ENCODE peak calls at places on chromosomes 3 and 15, in seven cellular contexts. D is AG04450, P is astrocyte, G is pancreas, E is BE2C, W is fibroblast of mammary gland, F is GM12878. T is an unnamed sample.

GRCh38 chr15:81060470-81060869 is 59.7 kb downstream of the TLNRD1 start:
- DNase-seq in P (no peak), F (no peak), D (no peak), E (no peak), W (no peak), G (no peak), T (no peak)

GRCh38 chr15:66007663-66008262 is 138.5 kb downstream of the RAB11A start:
- DNase-seq in P (no peak), G (no peak), F (peak), E (no peak), W (no peak), D (no peak), T (no peak)

GRCh38 chr3:149507491-149508324 is 33.2 kb downstream of the TM4SF4 start:
- DNase-seq in E (no peak), D (no peak), F (peak), W (no peak), P (peak), G (no peak), T (peak)

GRCh38 chr3:167228135-167228534 is 152.0 kb downstream of the ZBBX start:
- DNase-seq in D (peak), G (no peak), W (peak), P (peak), E (no peak), F (no peak), T (peak)

GRCh38 chr15:88057836-88058235 is 198.7 kb downstream of the NTRK3 start:
- DNase-seq in E (no peak), W (no peak), F (no peak), G (no peak), D (no peak), P (no peak), T (no peak)

GRCh38 chr3:55702822-55703221 is 215.7 kb upstream of the WNT5A start:
- DNase-seq in E (no peak), F (no peak), D (no peak), G (no peak), W (no peak), P (no peak), T (no peak)

GRCh38 chr3:58490860-58491501 is 915 bp upstream of the KCTD6 start:
- DNase-seq in P (no peak), F (no peak), W (no peak), G (peak), D (no peak), E (no peak), T (no peak)

GRCh38 chr15:41048397-41048796 is 67.7 kb downstream of the INO80 start:
- DNase-seq in E (no peak), D (no peak), F (no peak), P (no peak), W (no peak), G (no peak), T (no peak)

GRCh38 chr3:175020101-175020500 is 161.0 kb downstream of the NAALADL2 start:
- DNase-seq in W (peak), P (peak), D (no peak), F (no peak), G (no peak), E (no peak), T (no peak)

GRCh38 chr3:123353852-123354238 is 95.0 kb downstream of the ADCY5 start:
- DNase-seq in D (no peak), E (no peak), W (no peak), P (peak), F (no peak), G (no peak), T (no peak)

GRCh38 chr15:73986055-73986775 is 5.9 kb downstream of the STOML1 start:
- DNase-seq in W (peak), G (no peak), E (peak), F (no peak), P (no peak), D (no peak), T (no peak)

GRCh38 chr15:29844290-29844903 is 22.1 kb upstream of the TJP1 start:
- DNase-seq in P (peak), F (no peak), E (no peak), G (no peak), D (no peak), W (peak), T (no peak)

GRCh38 chr3:186965141-186965879 is 35.0 kb downstream of the ST6GAL1 start:
- DNase-seq in P (no peak), G (no peak), F (peak), W (peak), E (no peak), D (no peak), T (no peak)

GRCh38 chr15:64247906-64248541 is 85.2 kb upstream of the PPIB start:
- DNase-seq in W (peak), G (peak), P (peak), D (peak), E (no peak), F (peak), T (peak)

GRCh38 chr3:16369247-16369646 is 104.2 kb downstream of the OXNAD1 start:
- DNase-seq in W (peak), P (peak), E (no peak), F (no peak), D (no peak), G (no peak), T (peak)

GRCh38 chr15:99174567-99174966 is 69.7 kb downstream of the SYNM start:
- DNase-seq in W (no peak), D (no peak), E (no peak), P (no peak), G (no peak), F (no peak), T (no peak)

GRCh38 chr3:145716519-145716918 is 444.5 kb downstream of the PLOD2 start:
- DNase-seq in F (no peak), E (no peak), D (no peak), P (no peak), G (no peak), W (peak), T (no peak)

GRCh38 chr3:44890852-44891251 is 16.4 kb downstream of the TGM4 start:
- DNase-seq in D (no peak), W (no peak), F (no peak), P (no peak), G (no peak), E (no peak), T (no peak)

GRCh38 chr15:69748700-69749099 is 296.1 kb downstream of the RPLP1 start:
- DNase-seq in F (no peak), D (no peak), P (no peak), E (no peak), W (no peak), G (no peak), T (no peak)

GRCh38 chr3:4504340-4505261 is 11.5 kb downstream of the ITPR1 start:
- DNase-seq in W (peak), P (no peak), D (no peak), F (no peak), E (peak), G (peak), T (no peak)

GRCh38 chr15:75104804-75105557 is 81.6 kb downstream of the PPCDC start:
- DNase-seq in D (peak), F (peak), E (no peak), G (no peak), W (peak), P (peak), T (peak)

GRCh38 chr3:45545476-45545875 is 49.1 kb upstream of the LIMD1 start:
- DNase-seq in W (peak), F (no peak), G (no peak), D (no peak), E (no peak), P (no peak), T (no peak)

GRCh38 chr3:66816110-66816761 is 181.9 kb upstream of the KBTBD8 start:
- DNase-seq in W (peak), E (no peak), D (peak), G (no peak), P (peak), F (no peak), T (no peak)

GRCh38 chr3:30639937-30640336 is 33.5 kb downstream of the TGFBR2 start:
- DNase-seq in D (no peak), E (no peak), F (peak), W (no peak), P (no peak), G (no peak), T (no peak)

GRCh38 chr3:86837871-86838270 is 153.1 kb downstream of the VGLL3 start:
- DNase-seq in P (no peak), W (peak), E (no peak), F (no peak), G (no peak), D (no peak), T (no peak)

GRCh38 chr15:78750566-78750965 is 60.7 kb downstream of the ADAMTS7 start:
- DNase-seq in G (no peak), D (no peak), F (no peak), W (peak), E (no peak), P (peak), T (no peak)
- H3K4me3 ChIP-seq in G (no peak), D (no peak), F (no peak), W (no peak), E (peak), P (no peak), T (peak)

GRCh38 chr3:126259411-126260391 is 79.3 kb upstream of the ALDH1L1 start:
- DNase-seq in W (peak), D (no peak), E (peak), F (no peak), P (no peak), G (peak), T (no peak)
- TF ChIP-seq CTCF in W (peak), D (peak), E (peak), F (peak), P (peak), G (peak), T (peak)

GRCh38 chr15:89740137-89740536 is 10.9 kb downstream of the MESP1 start:
- DNase-seq in F (peak), E (peak), G (peak), P (peak), W (peak), D (peak), T (no peak)
- H3K4me3 ChIP-seq in F (no peak), E (peak), G (no peak), P (no peak), W (no peak), D (no peak), T (no peak)

DNA sequence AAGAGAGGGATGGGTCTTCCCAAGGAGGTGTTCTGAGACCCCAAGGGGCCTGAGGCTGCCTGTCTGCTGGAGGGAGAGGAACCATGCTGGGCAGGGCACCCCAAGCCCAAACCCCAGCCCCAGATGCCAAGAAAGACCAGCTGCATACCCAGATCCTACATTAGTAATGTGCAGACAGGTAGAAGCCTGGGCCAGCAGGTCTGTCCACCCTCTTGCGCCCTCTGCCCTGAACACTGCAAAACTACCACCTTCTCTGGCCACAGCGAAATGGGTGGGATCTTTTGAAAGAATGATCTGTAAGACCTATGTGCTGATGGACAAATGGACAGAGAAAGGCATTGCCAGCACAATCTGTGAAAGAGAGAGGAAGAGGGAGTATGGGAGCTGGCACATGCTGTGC is 283.2 kb downstream of the EPHB1 start:
- DNase-seq in G (no peak), W (no peak), D (no peak), E (no peak), F (no peak), P (no peak), T (no peak)
- TF ChIP-seq CTCF in G (no peak), W (no peak), D (no peak), E (no peak), F (no peak), P (no peak), T (no peak)

GRCh38 chr3:78911394-78911793 is 856.4 kb downstream of the ROBO1 start:
- DNase-seq in E (no peak), P (no peak), W (no peak), F (no peak), G (no peak), D (no peak), T (no peak)
- H3K4me3 ChIP-seq in E (no peak), P (no peak), W (no peak), F (no peak), G (no peak), D (no peak), T (no peak)

GRCh38 chr3:179853176-179853575 is 183.6 kb downstream of the PEX5L start:
- DNase-seq in F (no peak), W (peak), P (peak), E (no peak), G (no peak), D (peak), T (no peak)

DNA sequence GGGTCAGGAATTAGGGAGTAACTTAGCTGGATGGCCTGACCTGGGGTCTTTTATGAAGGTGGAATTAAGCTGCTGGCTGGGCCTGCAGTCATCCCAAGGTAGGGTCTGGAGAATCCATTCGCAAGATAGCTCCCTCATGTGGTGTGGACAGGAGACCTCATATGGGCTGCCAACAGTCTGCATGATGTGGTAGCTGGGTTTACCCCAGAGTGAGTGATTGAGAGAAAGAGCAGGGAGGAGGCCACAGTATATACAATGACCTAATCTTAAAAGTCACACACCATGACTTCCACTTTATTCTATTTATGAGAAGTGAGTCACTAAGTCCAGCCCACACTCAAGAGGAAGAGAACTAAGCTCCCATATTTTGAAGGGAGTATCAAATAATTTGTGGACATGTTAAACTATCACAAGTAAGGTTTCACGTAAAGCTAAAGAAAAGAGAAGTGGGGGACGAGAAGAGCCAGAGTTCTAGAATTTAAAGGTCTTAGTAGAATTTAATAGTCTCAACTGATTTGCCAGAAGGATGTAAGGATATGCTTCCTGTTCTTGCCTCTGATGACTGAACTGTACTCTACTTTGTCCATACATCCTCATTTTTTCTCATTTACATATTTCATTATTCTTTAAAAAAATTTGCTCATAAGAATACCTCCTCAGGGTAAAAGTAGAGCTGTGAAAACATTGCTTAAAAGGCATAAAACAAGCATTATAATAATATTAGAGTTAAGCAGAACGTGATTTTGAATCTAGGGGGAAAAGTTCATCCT is 184.4 kb downstream of the PEX5L start:
- DNase-seq in E (peak), P (peak), W (peak), D (peak), F (no peak), G (no peak), T (no peak)
- TF ChIP-seq CTCF in E (peak), P (peak), W (peak), D (peak), F (peak), G (no peak), T (no peak)

GRCh38 chr3:129001101-129001816 is at the start of gene EFCC1:
- DNase-seq in P (no peak), W (no peak), E (no peak), F (no peak), G (no peak), D (no peak), T (no peak)

GRCh38 chr3:128997486-128997885 is 3.6 kb upstream of the CFAP92 start:
- DNase-seq in D (no peak), P (no peak), G (no peak), E (no peak), F (no peak), W (no peak), T (no peak)

GRCh38 chr3:129000742-129001100 is 383 bp upstream of the EFCC1 start:
- DNase-seq in D (no peak), W (no peak), F (no peak), P (no peak), G (no peak), E (no peak), T (no peak)

GRCh38 chr3:128998532-128998931 is 2.6 kb upstream of the EFCC1 start:
- DNase-seq in W (no peak), F (no peak), E (no peak), P (no peak), D (no peak), G (no peak), T (no peak)

DNA sequence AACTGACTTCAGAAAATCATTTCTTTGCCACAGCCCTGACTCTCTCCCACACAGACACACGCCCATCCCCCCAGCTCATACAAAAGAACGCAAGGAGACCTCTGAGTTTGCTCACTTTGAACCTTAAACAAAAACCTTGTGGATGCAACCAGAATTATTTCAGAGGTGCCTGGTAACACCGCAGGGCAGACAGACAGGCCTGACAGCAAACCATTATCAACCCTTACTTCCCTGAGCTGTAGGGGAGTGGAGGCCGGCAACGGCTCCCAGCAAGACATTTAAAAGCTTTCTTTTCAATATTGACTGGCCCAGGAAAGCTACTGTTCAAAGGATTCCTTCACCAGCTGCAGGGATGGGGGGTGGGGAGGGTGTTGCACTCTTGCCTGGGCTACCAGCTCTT is 2.0 kb upstream of the EFCC1 start:
- DNase-seq in D (no peak), F (no peak), P (no peak), W (no peak), G (no peak), E (no peak), T (no peak)
- H3K4me3 ChIP-seq in D (no peak), F (no peak), P (no peak), W (no peak), G (no peak), E (no peak), T (no peak)

GRCh38 chr3:63661242-63661641 is 8.8 kb downstream of the SNTN start:
- DNase-seq in G (no peak), D (no peak), E (peak), W (peak), P (no peak), F (no peak), T (no peak)

GRCh38 chr3:63662011-63662410 is 9.5 kb downstream of the SNTN start:
- DNase-seq in P (no peak), G (no peak), W (no peak), D (no peak), F (no peak), E (no peak), T (no peak)

GRCh38 chr3:63656791-63657190 is 4.3 kb downstream of the SNTN start:
- DNase-seq in D (peak), G (no peak), E (no peak), F (no peak), W (peak), P (peak), T (peak)

GRCh38 chr3:63662500-63662899 is 10.0 kb downstream of the SNTN start:
- DNase-seq in G (no peak), D (no peak), W (peak), P (no peak), F (no peak), E (no peak), T (no peak)
- TF ChIP-seq CTCF in G (no peak), D (peak), W (peak), P (no peak), F (no peak), E (no peak), T (no peak)

T was measured in retinal pigment epithelial cell.